ENCODE peak calls at places on chromosomes 4 and X, in nine cellular contexts. One of them, this sample, is unnamed.
A peak's percentile ranks its signal among the peaks of the same experiment; 100 is the strongest.

GRCh38 chr4:159434496-159435241 is 331.8 kb downstream of the RAPGEF2 start:
- DNase-seq in naive thymus-derived CD8-positive, alpha-beta T cell: no peak
- DNase-seq in activated naive CD4-positive, alpha-beta T cell treated with anti-CD3 and anti-CD28 coated beads, Interleukin-2, amount 50 U/mL, for 16 hours: no peak
- DNase-seq in NCI-H1930: no peak
- DNase-seq in activated CD4-positive, alpha-beta T cell treated with anti-CD3 and anti-CD28 coated beads, Interleukin-2, amount 50 U/mL, for 24 hours: no peak
- DNase-seq in choroid plexus epithelial cell: peak; percentile 66
- DNase-seq in RPMI8226: no peak
- DNase-seq in neural crest cell: no peak
- DNase-seq in head of caudate nucleus: no peak
- DNase-seq in this sample: no peak

GRCh38 chr4:35252866-35253265 is 991.4 kb downstream of the ARAP2 start:
- DNase-seq in activated CD4-positive, alpha-beta T cell treated with anti-CD3 and anti-CD28 coated beads, Interleukin-2, amount 50 U/mL, for 24 hours: no peak
- DNase-seq in NCI-H1930: no peak
- DNase-seq in activated naive CD4-positive, alpha-beta T cell treated with anti-CD3 and anti-CD28 coated beads, Interleukin-2, amount 50 U/mL, for 16 hours: no peak
- DNase-seq in naive thymus-derived CD8-positive, alpha-beta T cell: no peak
- DNase-seq in neural crest cell: no peak
- DNase-seq in choroid plexus epithelial cell: no peak
- DNase-seq in head of caudate nucleus: no peak
- DNase-seq in RPMI8226: no peak
- DNase-seq in this sample: no peak

GRCh38 chrX:130049821-130050220 is 60.5 kb downstream of the ELF4 start:
- DNase-seq in NCI-H1930: no peak
- DNase-seq in activated naive CD4-positive, alpha-beta T cell treated with anti-CD3 and anti-CD28 coated beads, Interleukin-2, amount 50 U/mL, for 16 hours: no peak
- DNase-seq in RPMI8226: no peak
- DNase-seq in neural crest cell: no peak
- DNase-seq in head of caudate nucleus: no peak
- DNase-seq in activated CD4-positive, alpha-beta T cell treated with anti-CD3 and anti-CD28 coated beads, Interleukin-2, amount 50 U/mL, for 24 hours: no peak
- DNase-seq in naive thymus-derived CD8-positive, alpha-beta T cell: no peak
- DNase-seq in choroid plexus epithelial cell: no peak
- DNase-seq in this sample: no peak

GRCh38 chrX:110442631-110443030 is 84.0 kb downstream of the RTL9 start:
- DNase-seq in naive thymus-derived CD8-positive, alpha-beta T cell: no peak
- DNase-seq in neural crest cell: no peak
- DNase-seq in NCI-H1930: no peak
- DNase-seq in activated naive CD4-positive, alpha-beta T cell treated with anti-CD3 and anti-CD28 coated beads, Interleukin-2, amount 50 U/mL, for 16 hours: no peak
- DNase-seq in head of caudate nucleus: no peak
- DNase-seq in choroid plexus epithelial cell: peak; percentile 34
- DNase-seq in activated CD4-positive, alpha-beta T cell treated with anti-CD3 and anti-CD28 coated beads, Interleukin-2, amount 50 U/mL, for 24 hours: no peak
- DNase-seq in RPMI8226: peak; percentile 51
- DNase-seq in this sample: no peak

GRCh38 chr4:186092296-186092695 is 12.2 kb upstream of the FAM149A start:
- DNase-seq in NCI-H1930: no peak
- DNase-seq in RPMI8226: no peak
- DNase-seq in activated naive CD4-positive, alpha-beta T cell treated with anti-CD3 and anti-CD28 coated beads, Interleukin-2, amount 50 U/mL, for 16 hours: no peak
- DNase-seq in activated CD4-positive, alpha-beta T cell treated with anti-CD3 and anti-CD28 coated beads, Interleukin-2, amount 50 U/mL, for 24 hours: no peak
- DNase-seq in head of caudate nucleus: no peak
- DNase-seq in choroid plexus epithelial cell: no peak
- DNase-seq in naive thymus-derived CD8-positive, alpha-beta T cell: no peak
- DNase-seq in neural crest cell: no peak
- DNase-seq in this sample: no peak

GRCh38 chr4:183396187-183396738 is 48.2 kb upstream of the CDKN2AIP start:
- DNase-seq in neural crest cell: no peak
- DNase-seq in activated CD4-positive, alpha-beta T cell treated with anti-CD3 and anti-CD28 coated beads, Interleukin-2, amount 50 U/mL, for 24 hours: no peak
- DNase-seq in head of caudate nucleus: no peak
- DNase-seq in NCI-H1930: no peak
- DNase-seq in choroid plexus epithelial cell: peak; percentile 5
- DNase-seq in RPMI8226: no peak
- DNase-seq in activated naive CD4-positive, alpha-beta T cell treated with anti-CD3 and anti-CD28 coated beads, Interleukin-2, amount 50 U/mL, for 16 hours: no peak
- DNase-seq in naive thymus-derived CD8-positive, alpha-beta T cell: no peak
- DNase-seq in this sample: no peak

GRCh38 chr4:87844476-87844875 is 11.7 kb downstream of the MEPE start:
- DNase-seq in NCI-H1930: no peak
- DNase-seq in neural crest cell: no peak
- DNase-seq in activated naive CD4-positive, alpha-beta T cell treated with anti-CD3 and anti-CD28 coated beads, Interleukin-2, amount 50 U/mL, for 16 hours: no peak
- DNase-seq in head of caudate nucleus: no peak
- DNase-seq in activated CD4-positive, alpha-beta T cell treated with anti-CD3 and anti-CD28 coated beads, Interleukin-2, amount 50 U/mL, for 24 hours: no peak
- DNase-seq in RPMI8226: no peak
- DNase-seq in choroid plexus epithelial cell: peak; percentile 29
- DNase-seq in naive thymus-derived CD8-positive, alpha-beta T cell: no peak
- DNase-seq in this sample: no peak

GRCh38 chr4:1533501-1534064 is 127.3 kb upstream of the NKX1-1 start:
- DNase-seq in NCI-H1930: no peak
- DNase-seq in naive thymus-derived CD8-positive, alpha-beta T cell: no peak
- DNase-seq in activated CD4-positive, alpha-beta T cell treated with anti-CD3 and anti-CD28 coated beads, Interleukin-2, amount 50 U/mL, for 24 hours: no peak
- DNase-seq in activated naive CD4-positive, alpha-beta T cell treated with anti-CD3 and anti-CD28 coated beads, Interleukin-2, amount 50 U/mL, for 16 hours: peak; percentile 7
- DNase-seq in choroid plexus epithelial cell: no peak
- DNase-seq in neural crest cell: no peak
- DNase-seq in head of caudate nucleus: no peak
- DNase-seq in RPMI8226: no peak
- DNase-seq in this sample: no peak

GRCh38 chr4:127247293-127247952 is 385.3 kb upstream of the INTU start:
- DNase-seq in neural crest cell: no peak
- DNase-seq in choroid plexus epithelial cell: no peak
- DNase-seq in RPMI8226: no peak
- DNase-seq in head of caudate nucleus: no peak
- DNase-seq in NCI-H1930: no peak
- DNase-seq in activated CD4-positive, alpha-beta T cell treated with anti-CD3 and anti-CD28 coated beads, Interleukin-2, amount 50 U/mL, for 24 hours: no peak
- DNase-seq in activated naive CD4-positive, alpha-beta T cell treated with anti-CD3 and anti-CD28 coated beads, Interleukin-2, amount 50 U/mL, for 16 hours: no peak
- DNase-seq in naive thymus-derived CD8-positive, alpha-beta T cell: no peak
- DNase-seq in this sample: no peak

GRCh38 chr4:4689694-4690440 is 148.0 kb upstream of the STX18 start:
- DNase-seq in naive thymus-derived CD8-positive, alpha-beta T cell: no peak
- DNase-seq in choroid plexus epithelial cell: peak; percentile 80
- DNase-seq in activated CD4-positive, alpha-beta T cell treated with anti-CD3 and anti-CD28 coated beads, Interleukin-2, amount 50 U/mL, for 24 hours: no peak
- DNase-seq in NCI-H1930: no peak
- DNase-seq in neural crest cell: no peak
- DNase-seq in activated naive CD4-positive, alpha-beta T cell treated with anti-CD3 and anti-CD28 coated beads, Interleukin-2, amount 50 U/mL, for 16 hours: no peak
- DNase-seq in head of caudate nucleus: no peak
- DNase-seq in RPMI8226: no peak
- DNase-seq in this sample: no peak

GRCh38 chr4:88104902-88105610 is 53.4 kb downstream of the ABCG2 start:
- DNase-seq in neural crest cell: no peak
- DNase-seq in NCI-H1930: no peak
- DNase-seq in head of caudate nucleus: no peak
- DNase-seq in RPMI8226: no peak
- DNase-seq in naive thymus-derived CD8-positive, alpha-beta T cell: no peak
- DNase-seq in activated naive CD4-positive, alpha-beta T cell treated with anti-CD3 and anti-CD28 coated beads, Interleukin-2, amount 50 U/mL, for 16 hours: no peak
- DNase-seq in activated CD4-positive, alpha-beta T cell treated with anti-CD3 and anti-CD28 coated beads, Interleukin-2, amount 50 U/mL, for 24 hours: no peak
- DNase-seq in choroid plexus epithelial cell: peak; percentile 72
- DNase-seq in this sample: no peak

GRCh38 chr4:81030617-81031388 is at the start of gene BMP3:
- DNase-seq in naive thymus-derived CD8-positive, alpha-beta T cell: no peak
- DNase-seq in choroid plexus epithelial cell: peak; percentile 13
- DNase-seq in RPMI8226: no peak
- DNase-seq in neural crest cell: no peak
- DNase-seq in activated CD4-positive, alpha-beta T cell treated with anti-CD3 and anti-CD28 coated beads, Interleukin-2, amount 50 U/mL, for 24 hours: no peak
- DNase-seq in head of caudate nucleus: no peak
- DNase-seq in activated naive CD4-positive, alpha-beta T cell treated with anti-CD3 and anti-CD28 coated beads, Interleukin-2, amount 50 U/mL, for 16 hours: no peak
- DNase-seq in NCI-H1930: peak; percentile 13
- DNase-seq in this sample: peak; percentile 71

GRCh38 chr4:41599192-41599786 is 61.3 kb downstream of the LIMCH1 start:
- DNase-seq in RPMI8226: no peak
- DNase-seq in naive thymus-derived CD8-positive, alpha-beta T cell: no peak
- DNase-seq in activated CD4-positive, alpha-beta T cell treated with anti-CD3 and anti-CD28 coated beads, Interleukin-2, amount 50 U/mL, for 24 hours: no peak
- DNase-seq in neural crest cell: no peak
- DNase-seq in activated naive CD4-positive, alpha-beta T cell treated with anti-CD3 and anti-CD28 coated beads, Interleukin-2, amount 50 U/mL, for 16 hours: no peak
- DNase-seq in NCI-H1930: no peak
- DNase-seq in choroid plexus epithelial cell: no peak
- DNase-seq in head of caudate nucleus: no peak
- DNase-seq in this sample: no peak

GRCh38 chr4:26220704-26221103 is 100.1 kb upstream of the RBPJ start:
- DNase-seq in neural crest cell: no peak
- DNase-seq in activated naive CD4-positive, alpha-beta T cell treated with anti-CD3 and anti-CD28 coated beads, Interleukin-2, amount 50 U/mL, for 16 hours: no peak
- DNase-seq in RPMI8226: no peak
- DNase-seq in activated CD4-positive, alpha-beta T cell treated with anti-CD3 and anti-CD28 coated beads, Interleukin-2, amount 50 U/mL, for 24 hours: no peak
- DNase-seq in naive thymus-derived CD8-positive, alpha-beta T cell: no peak
- DNase-seq in head of caudate nucleus: no peak
- DNase-seq in choroid plexus epithelial cell: peak; percentile 72
- DNase-seq in NCI-H1930: no peak
- DNase-seq in this sample: no peak

GRCh38 chr4:145878501-145879435 is 59.9 kb downstream of the ZNF827 start:
- DNase-seq in activated CD4-positive, alpha-beta T cell treated with anti-CD3 and anti-CD28 coated beads, Interleukin-2, amount 50 U/mL, for 24 hours: no peak
- DNase-seq in NCI-H1930: no peak
- DNase-seq in activated naive CD4-positive, alpha-beta T cell treated with anti-CD3 and anti-CD28 coated beads, Interleukin-2, amount 50 U/mL, for 16 hours: no peak
- DNase-seq in RPMI8226: no peak
- DNase-seq in neural crest cell: no peak
- DNase-seq in choroid plexus epithelial cell: peak; percentile 90
- DNase-seq in naive thymus-derived CD8-positive, alpha-beta T cell: no peak
- DNase-seq in head of caudate nucleus: no peak
- DNase-seq in this sample: no peak

GRCh38 chrX:112851806-112852205 is 11.2 kb upstream of the AMOT start:
- DNase-seq in head of caudate nucleus: no peak
- DNase-seq in neural crest cell: no peak
- DNase-seq in naive thymus-derived CD8-positive, alpha-beta T cell: no peak
- DNase-seq in activated naive CD4-positive, alpha-beta T cell treated with anti-CD3 and anti-CD28 coated beads, Interleukin-2, amount 50 U/mL, for 16 hours: no peak
- DNase-seq in RPMI8226: peak; percentile 34
- DNase-seq in activated CD4-positive, alpha-beta T cell treated with anti-CD3 and anti-CD28 coated beads, Interleukin-2, amount 50 U/mL, for 24 hours: no peak
- DNase-seq in choroid plexus epithelial cell: peak; percentile 48
- DNase-seq in NCI-H1930: no peak
- DNase-seq in this sample: no peak

GRCh38 chrX:69028006-69028760 is 137.1 kb downstream of the PJA1 start:
- DNase-seq in choroid plexus epithelial cell: no peak
- DNase-seq in NCI-H1930: no peak
- DNase-seq in neural crest cell: no peak
- DNase-seq in head of caudate nucleus: no peak
- DNase-seq in naive thymus-derived CD8-positive, alpha-beta T cell: no peak
- DNase-seq in activated naive CD4-positive, alpha-beta T cell treated with anti-CD3 and anti-CD28 coated beads, Interleukin-2, amount 50 U/mL, for 16 hours: no peak
- DNase-seq in RPMI8226: peak; percentile 22
- DNase-seq in activated CD4-positive, alpha-beta T cell treated with anti-CD3 and anti-CD28 coated beads, Interleukin-2, amount 50 U/mL, for 24 hours: no peak
- DNase-seq in this sample: no peak

GRCh38 chrX:1883772-1884171 is 268.9 kb downstream of the ASMT start:
- DNase-seq in head of caudate nucleus: peak; percentile 19
- DNase-seq in choroid plexus epithelial cell: peak; percentile 2
- DNase-seq in activated CD4-positive, alpha-beta T cell treated with anti-CD3 and anti-CD28 coated beads, Interleukin-2, amount 50 U/mL, for 24 hours: no peak
- DNase-seq in activated naive CD4-positive, alpha-beta T cell treated with anti-CD3 and anti-CD28 coated beads, Interleukin-2, amount 50 U/mL, for 16 hours: no peak
- DNase-seq in NCI-H1930: no peak
- DNase-seq in RPMI8226: no peak
- DNase-seq in neural crest cell: no peak
- DNase-seq in naive thymus-derived CD8-positive, alpha-beta T cell: no peak
- DNase-seq in this sample: no peak

GRCh38 chr4:127997534-127998388 is 32.6 kb downstream of the ABHD18 start:
- DNase-seq in activated naive CD4-positive, alpha-beta T cell treated with anti-CD3 and anti-CD28 coated beads, Interleukin-2, amount 50 U/mL, for 16 hours: peak; percentile 20
- DNase-seq in activated CD4-positive, alpha-beta T cell treated with anti-CD3 and anti-CD28 coated beads, Interleukin-2, amount 50 U/mL, for 24 hours: no peak
- DNase-seq in neural crest cell: no peak
- DNase-seq in choroid plexus epithelial cell: peak; percentile 36
- DNase-seq in head of caudate nucleus: peak; percentile 52
- DNase-seq in naive thymus-derived CD8-positive, alpha-beta T cell: no peak
- DNase-seq in NCI-H1930: no peak
- DNase-seq in RPMI8226: peak; percentile 12
- DNase-seq in this sample: no peak

GRCh38 chrX:106247162-106247561 is 79.1 kb downstream of the PWWP3B start:
- DNase-seq in activated naive CD4-positive, alpha-beta T cell treated with anti-CD3 and anti-CD28 coated beads, Interleukin-2, amount 50 U/mL, for 16 hours: no peak
- DNase-seq in choroid plexus epithelial cell: peak; percentile 57
- DNase-seq in NCI-H1930: no peak
- DNase-seq in neural crest cell: no peak
- DNase-seq in naive thymus-derived CD8-positive, alpha-beta T cell: no peak
- DNase-seq in head of caudate nucleus: no peak
- DNase-seq in activated CD4-positive, alpha-beta T cell treated with anti-CD3 and anti-CD28 coated beads, Interleukin-2, amount 50 U/mL, for 24 hours: no peak
- DNase-seq in RPMI8226: no peak
- DNase-seq in this sample: no peak

GRCh38 chr4:120753854-120754253 is 168.7 kb downstream of the PRDM5 start:
- DNase-seq in activated CD4-positive, alpha-beta T cell treated with anti-CD3 and anti-CD28 coated beads, Interleukin-2, amount 50 U/mL, for 24 hours: no peak
- DNase-seq in head of caudate nucleus: no peak
- DNase-seq in RPMI8226: peak; percentile 59
- DNase-seq in choroid plexus epithelial cell: no peak
- DNase-seq in naive thymus-derived CD8-positive, alpha-beta T cell: no peak
- DNase-seq in activated naive CD4-positive, alpha-beta T cell treated with anti-CD3 and anti-CD28 coated beads, Interleukin-2, amount 50 U/mL, for 16 hours: no peak
- DNase-seq in neural crest cell: no peak
- DNase-seq in NCI-H1930: no peak
- DNase-seq in this sample: no peak

GRCh38 chr4:165986956-165987698 is 114.1 kb downstream of the TLL1 start:
- DNase-seq in activated CD4-positive, alpha-beta T cell treated with anti-CD3 and anti-CD28 coated beads, Interleukin-2, amount 50 U/mL, for 24 hours: no peak
- DNase-seq in head of caudate nucleus: no peak
- DNase-seq in choroid plexus epithelial cell: no peak
- DNase-seq in RPMI8226: no peak
- DNase-seq in activated naive CD4-positive, alpha-beta T cell treated with anti-CD3 and anti-CD28 coated beads, Interleukin-2, amount 50 U/mL, for 16 hours: no peak
- DNase-seq in NCI-H1930: no peak
- DNase-seq in neural crest cell: no peak
- DNase-seq in naive thymus-derived CD8-positive, alpha-beta T cell: no peak
- DNase-seq in this sample: no peak

GRCh38 chr4:8762951-8763735 is 108.5 kb downstream of the HMX1 start:
- DNase-seq in head of caudate nucleus: no peak
- DNase-seq in choroid plexus epithelial cell: no peak
- DNase-seq in naive thymus-derived CD8-positive, alpha-beta T cell: no peak
- DNase-seq in activated naive CD4-positive, alpha-beta T cell treated with anti-CD3 and anti-CD28 coated beads, Interleukin-2, amount 50 U/mL, for 16 hours: peak; percentile 5
- DNase-seq in RPMI8226: no peak
- DNase-seq in activated CD4-positive, alpha-beta T cell treated with anti-CD3 and anti-CD28 coated beads, Interleukin-2, amount 50 U/mL, for 24 hours: no peak
- DNase-seq in neural crest cell: no peak
- DNase-seq in NCI-H1930: no peak
- DNase-seq in this sample: peak; percentile 5

GRCh38 chrX:115018040-115018647 is 728 bp upstream of the IL13RA2 start:
- DNase-seq in naive thymus-derived CD8-positive, alpha-beta T cell: no peak
- DNase-seq in activated CD4-positive, alpha-beta T cell treated with anti-CD3 and anti-CD28 coated beads, Interleukin-2, amount 50 U/mL, for 24 hours: no peak
- DNase-seq in activated naive CD4-positive, alpha-beta T cell treated with anti-CD3 and anti-CD28 coated beads, Interleukin-2, amount 50 U/mL, for 16 hours: no peak
- DNase-seq in NCI-H1930: no peak
- DNase-seq in RPMI8226: peak; percentile 38
- DNase-seq in head of caudate nucleus: no peak
- DNase-seq in neural crest cell: no peak
- DNase-seq in choroid plexus epithelial cell: peak; percentile 34
- DNase-seq in this sample: peak; percentile 15

GRCh38 chrX:121308276-121308805 is 260.9 kb downstream of the GLUD2 start:
- DNase-seq in NCI-H1930: peak; percentile 22
- DNase-seq in choroid plexus epithelial cell: peak; percentile 81
- DNase-seq in head of caudate nucleus: peak; percentile 42
- DNase-seq in naive thymus-derived CD8-positive, alpha-beta T cell: no peak
- DNase-seq in activated CD4-positive, alpha-beta T cell treated with anti-CD3 and anti-CD28 coated beads, Interleukin-2, amount 50 U/mL, for 24 hours: peak; percentile 69
- DNase-seq in RPMI8226: peak; percentile 12
- DNase-seq in neural crest cell: peak; percentile 1
- DNase-seq in activated naive CD4-positive, alpha-beta T cell treated with anti-CD3 and anti-CD28 coated beads, Interleukin-2, amount 50 U/mL, for 16 hours: peak; percentile 57
- DNase-seq in this sample: peak; percentile 5

GRCh38 chrX:46574941-46575381 is 1.4 kb downstream of the CHST7 start:
- DNase-seq in RPMI8226: peak; percentile 84
- DNase-seq in NCI-H1930: peak; percentile 4
- DNase-seq in naive thymus-derived CD8-positive, alpha-beta T cell: no peak
- DNase-seq in activated naive CD4-positive, alpha-beta T cell treated with anti-CD3 and anti-CD28 coated beads, Interleukin-2, amount 50 U/mL, for 16 hours: peak; percentile 52
- DNase-seq in choroid plexus epithelial cell: peak; percentile 27
- DNase-seq in head of caudate nucleus: peak; percentile 22
- DNase-seq in neural crest cell: no peak
- DNase-seq in activated CD4-positive, alpha-beta T cell treated with anti-CD3 and anti-CD28 coated beads, Interleukin-2, amount 50 U/mL, for 24 hours: no peak
- DNase-seq in this sample: peak; percentile 16

GRCh38 chr4:105594094-105595010 is 41.9 kb downstream of the ARHGEF38 start:
- DNase-seq in activated naive CD4-positive, alpha-beta T cell treated with anti-CD3 and anti-CD28 coated beads, Interleukin-2, amount 50 U/mL, for 16 hours: no peak
- DNase-seq in neural crest cell: no peak
- DNase-seq in naive thymus-derived CD8-positive, alpha-beta T cell: no peak
- DNase-seq in head of caudate nucleus: no peak
- DNase-seq in activated CD4-positive, alpha-beta T cell treated with anti-CD3 and anti-CD28 coated beads, Interleukin-2, amount 50 U/mL, for 24 hours: no peak
- DNase-seq in choroid plexus epithelial cell: no peak
- DNase-seq in RPMI8226: no peak
- DNase-seq in NCI-H1930: no peak
- DNase-seq in this sample: no peak

GRCh38 chrX:11786862-11787261 is 28.8 kb downstream of the MSL3 start:
- DNase-seq in activated CD4-positive, alpha-beta T cell treated with anti-CD3 and anti-CD28 coated beads, Interleukin-2, amount 50 U/mL, for 24 hours: no peak
- DNase-seq in NCI-H1930: no peak
- DNase-seq in neural crest cell: no peak
- DNase-seq in naive thymus-derived CD8-positive, alpha-beta T cell: no peak
- DNase-seq in RPMI8226: no peak
- DNase-seq in choroid plexus epithelial cell: peak; percentile 19
- DNase-seq in activated naive CD4-positive, alpha-beta T cell treated with anti-CD3 and anti-CD28 coated beads, Interleukin-2, amount 50 U/mL, for 16 hours: no peak
- DNase-seq in head of caudate nucleus: no peak
- DNase-seq in this sample: no peak

GRCh38 chr4:9952415-9952950 is 68.8 kb downstream of the SLC2A9 start:
- DNase-seq in activated naive CD4-positive, alpha-beta T cell treated with anti-CD3 and anti-CD28 coated beads, Interleukin-2, amount 50 U/mL, for 16 hours: no peak
- DNase-seq in NCI-H1930: no peak
- DNase-seq in neural crest cell: no peak
- DNase-seq in RPMI8226: peak; percentile 50
- DNase-seq in naive thymus-derived CD8-positive, alpha-beta T cell: no peak
- DNase-seq in head of caudate nucleus: no peak
- DNase-seq in choroid plexus epithelial cell: peak; percentile 56
- DNase-seq in activated CD4-positive, alpha-beta T cell treated with anti-CD3 and anti-CD28 coated beads, Interleukin-2, amount 50 U/mL, for 24 hours: no peak
- DNase-seq in this sample: no peak

GRCh38 chrX:345020-345925 is 26.7 kb upstream of the GTPBP6 start:
- DNase-seq in head of caudate nucleus: no peak
- DNase-seq in activated naive CD4-positive, alpha-beta T cell treated with anti-CD3 and anti-CD28 coated beads, Interleukin-2, amount 50 U/mL, for 16 hours: no peak
- DNase-seq in choroid plexus epithelial cell: no peak
- DNase-seq in activated CD4-positive, alpha-beta T cell treated with anti-CD3 and anti-CD28 coated beads, Interleukin-2, amount 50 U/mL, for 24 hours: no peak
- DNase-seq in RPMI8226: no peak
- DNase-seq in neural crest cell: no peak
- DNase-seq in NCI-H1930: no peak
- DNase-seq in naive thymus-derived CD8-positive, alpha-beta T cell: no peak
- DNase-seq in this sample: peak; percentile 13

GRCh38 chrX:103792916-103793540 is 16.4 kb downstream of the PLP1 start:
- DNase-seq in activated naive CD4-positive, alpha-beta T cell treated with anti-CD3 and anti-CD28 coated beads, Interleukin-2, amount 50 U/mL, for 16 hours: no peak
- DNase-seq in choroid plexus epithelial cell: peak; percentile 69
- DNase-seq in head of caudate nucleus: no peak
- DNase-seq in NCI-H1930: no peak
- DNase-seq in neural crest cell: no peak
- DNase-seq in activated CD4-positive, alpha-beta T cell treated with anti-CD3 and anti-CD28 coated beads, Interleukin-2, amount 50 U/mL, for 24 hours: no peak
- DNase-seq in naive thymus-derived CD8-positive, alpha-beta T cell: no peak
- DNase-seq in RPMI8226: no peak
- DNase-seq in this sample: no peak

This sample was measured in left colon.